ENCODE peak calls at places on chromosomes 11 and 22, in ten cellular contexts. J, L, I, H, R, S, U, P, M and G are unnamed samples.

GRCh38 chr11:10067629-10068300 is 226.3 kb downstream of the SBF2 start:
- DNase-seq in J (no peak), L (no peak), I (no peak), H (no peak), R (no peak), S (no peak), U (no peak), P (no peak), M (no peak), G (no peak)

GRCh38 chr11:10673476-10674062 is 20.0 kb downstream of the IRAG1 start:
- DNase-seq in J (no peak), L (no peak), I (no peak), H (no peak), R (no peak), S (no peak), U (no peak), P (no peak), M (no peak), G (no peak)

GRCh38 chr22:47129902-47130301 is 367.5 kb downstream of the TBC1D22A start:
- DNase-seq in J (no peak), L (no peak), I (no peak), H (no peak), R (no peak), S (no peak), U (no peak), P (no peak), M (no peak), G (no peak)

GRCh38 chr22:48751539-48752437 is 1075.9 kb downstream of the BRD1 start:
- DNase-seq in J (no peak), L (no peak), I (no peak), H (no peak), R (no peak), S (no peak), U (peak), P (no peak), M (no peak), G (no peak)

GRCh38 chr11:115887727-115888126 is 383.5 kb upstream of the CADM1 start:
- DNase-seq in J (no peak), L (no peak), I (no peak), H (no peak), R (no peak), S (no peak), U (no peak), P (no peak), M (no peak), G (no peak)

GRCh38 chr22:49235463-49236300 is 592.0 kb downstream of the BRD1 start:
- DNase-seq in J (no peak), L (no peak), I (no peak), H (no peak), R (peak), S (no peak), U (no peak), P (no peak), M (peak), G (no peak)

GRCh38 chr11:116725434-116726221 is 47.2 kb downstream of the BUD13 start:
- DNase-seq in J (no peak), L (no peak), I (peak), H (no peak), R (peak), S (no peak), U (no peak), P (no peak), M (no peak), G (peak)

GRCh38 chr11:113563766-113564165 is 88.6 kb upstream of the DRD2 start:
- DNase-seq in J (no peak), L (no peak), I (no peak), H (no peak), R (no peak), S (no peak), U (no peak), P (no peak), M (no peak), G (no peak)

GRCh38 chr11:119470316-119471266 is 47.6 kb upstream of the THY1 start:
- DNase-seq in J (no peak), L (no peak), I (peak), H (no peak), R (peak), S (no peak), U (no peak), P (no peak), M (no peak), G (peak)

GRCh38 chr11:76233936-76234703 is 27.8 kb upstream of the WNT11 start:
- DNase-seq in J (no peak), L (no peak), I (peak), H (no peak), R (peak), S (no peak), U (peak), P (peak), M (no peak), G (no peak)

GRCh38 chr11:22832315-22833041 is 2.9 kb upstream of the SVIP start:
- DNase-seq in J (no peak), L (no peak), I (no peak), H (no peak), R (no peak), S (no peak), U (no peak), P (peak), M (no peak), G (peak)

GRCh38 chr22:31350410-31350863 is 4.3 kb upstream of the PATZ1 start:
- DNase-seq in J (no peak), L (no peak), I (no peak), H (no peak), R (peak), S (no peak), U (no peak), P (no peak), M (no peak), G (no peak)

GRCh38 chr11:9992306-9992705 is 301.7 kb downstream of the SBF2 start:
- DNase-seq in J (no peak), L (no peak), I (peak), H (no peak), R (no peak), S (no peak), U (no peak), P (no peak), M (no peak), G (peak)